ENCODE peak calls at places on chromosomes 3 and 15, in ten cellular contexts. L is BE2C; J is heart right ventricle; D is cardiac fibroblast; W is brain microvascular endothelial cell; P is CD8-positive, alpha-beta T cell; K is HCT116; U is GM20000; X is upper lobe of right lung; F is stomach. V is an unnamed sample.

GRCh38 chr3:14266361-14266760 is 87.7 kb downstream of the LSM3 start:
- DNase-seq in L (no peak), J (no peak), D (peak), W (peak), P (no peak), K (no peak), U (no peak), X (no peak), F (no peak), V (no peak)

GRCh38 chr3:163785693-163786092 is 1292.6 kb downstream of the SI start:
- DNase-seq in L (no peak), J (no peak), D (no peak), W (peak), P (no peak), K (peak), U (peak), X (no peak), F (no peak), V (peak)

GRCh38 chr15:25939122-25939521 is 76.0 kb upstream of the ATP10A start:
- DNase-seq in L (no peak), J (no peak), D (no peak), W (no peak), P (no peak), K (no peak), U (peak), X (no peak), F (no peak), V (no peak)

GRCh38 chr3:129485681-129486056 is 42.8 kb upstream of the RHO start:
- DNase-seq in L (no peak), J (peak), D (peak), W (peak), P (no peak), K (no peak), U (no peak), X (peak), F (peak), V (no peak)

GRCh38 chr3:152728346-152728980 is 106.5 kb upstream of the P2RY1 start:
- DNase-seq in L (no peak), J (no peak), D (no peak), W (no peak), P (no peak), K (no peak), U (no peak), X (no peak), F (no peak), V (no peak)

GRCh38 chr3:23592961-23593931 is 212.5 kb upstream of the UBE2E1 start:
- DNase-seq in L (no peak), J (no peak), D (no peak), W (no peak), P (no peak), K (no peak), U (peak), X (no peak), F (no peak), V (no peak)

GRCh38 chr3:41093476-41093875 is 105.8 kb upstream of the CTNNB1 start:
- DNase-seq in L (no peak), J (no peak), D (no peak), W (no peak), P (no peak), K (no peak), U (no peak), X (no peak), F (no peak), V (no peak)

GRCh38 chr3:35778201-35778600 is 138.9 kb downstream of the ARPP21 start:
- DNase-seq in L (peak), J (no peak), D (no peak), W (no peak), P (no peak), K (no peak), U (no peak), X (no peak), F (no peak), V (no peak)

GRCh38 chr3:31219131-31219843 is 313.4 kb upstream of the STT3B start:
- DNase-seq in L (no peak), J (no peak), D (peak), W (peak), P (no peak), K (no peak), U (peak), X (no peak), F (no peak), V (no peak)

GRCh38 chr3:57706462-57706861 is 13.6 kb upstream of the DENND6A start:
- DNase-seq in L (no peak), J (no peak), D (peak), W (peak), P (no peak), K (peak), U (no peak), X (no peak), F (no peak), V (no peak)

GRCh38 chr15:57259511-57260143 is 116.7 kb upstream of the CGNL1 start:
- DNase-seq in L (peak), J (no peak), D (no peak), W (no peak), P (no peak), K (no peak), U (no peak), X (no peak), F (no peak), V (peak)

GRCh38 chr15:70932397-70932796 is 39.8 kb downstream of the LRRC49 start:
- DNase-seq in L (no peak), J (no peak), D (no peak), W (no peak), P (no peak), K (no peak), U (no peak), X (no peak), F (no peak), V (no peak)

GRCh38 chr3:46673151-46674030 is 20.1 kb downstream of the ALS2CL start:
- DNase-seq in L (peak), J (no peak), D (no peak), W (no peak), P (no peak), K (no peak), U (no peak), X (peak), F (no peak), V (no peak)

GRCh38 chr15:69305204-69305931 is 6.7 kb downstream of the PAQR5 start:
- DNase-seq in L (no peak), J (no peak), D (peak), W (peak), P (no peak), K (peak), U (no peak), X (peak), F (no peak), V (no peak)

GRCh38 chr15:33292718-33293307 is 18.0 kb upstream of the RYR3 start:
- DNase-seq in L (peak), J (no peak), D (peak), W (peak), P (peak), K (peak), U (no peak), X (no peak), F (peak), V (peak)

GRCh38 chr15:47384776-47385175 is 332.5 kb upstream of the SEMA6D start:
- DNase-seq in L (no peak), J (no peak), D (no peak), W (no peak), P (no peak), K (no peak), U (no peak), X (no peak), F (no peak), V (no peak)

GRCh38 chr3:55485208-55485791 is 1.8 kb downstream of the WNT5A start:
- DNase-seq in L (peak), J (peak), D (peak), W (peak), P (no peak), K (no peak), U (peak), X (peak), F (peak), V (peak)

GRCh38 chr3:11739123-11739522 is 95.4 kb upstream of the VGLL4 start:
- DNase-seq in L (no peak), J (no peak), D (no peak), W (no peak), P (no peak), K (no peak), U (no peak), X (no peak), F (no peak), V (no peak)

GRCh38 chr15:70195808-70196304 is 98.1 kb upstream of the TLE3 start:
- DNase-seq in L (peak), J (peak), D (peak), W (peak), P (no peak), K (no peak), U (no peak), X (peak), F (peak), V (no peak)

GRCh38 chr3:155334897-155335883 is 41.7 kb upstream of the STRIT1 start:
- DNase-seq in L (peak), J (no peak), D (peak), W (no peak), P (no peak), K (no peak), U (peak), X (no peak), F (no peak), V (no peak)

GRCh38 chr15:48674876-48675275 is 29.4 kb upstream of the FBN1 start:
- DNase-seq in L (no peak), J (no peak), D (peak), W (peak), P (no peak), K (no peak), U (no peak), X (no peak), F (no peak), V (no peak)

GRCh38 chr15:23467110-23467600 is 20.1 kb upstream of the GOLGA6L2 start:
- DNase-seq in L (no peak), J (no peak), D (peak), W (no peak), P (no peak), K (peak), U (peak), X (no peak), F (no peak), V (no peak)

GRCh38 chr3:146375214-146375613 is 94.1 kb downstream of the PLSCR2 start:
- DNase-seq in L (no peak), J (no peak), D (peak), W (no peak), P (no peak), K (no peak), U (no peak), X (no peak), F (no peak), V (no peak)

GRCh38 chr3:184688251-184688851 is 23.5 kb downstream of the MAGEF1 start:
- DNase-seq in L (no peak), J (no peak), D (peak), W (peak), P (no peak), K (no peak), U (no peak), X (no peak), F (no peak), V (no peak)

GRCh38 chr3:79887203-79887602 is 119.4 kb upstream of the ROBO1 start:
- DNase-seq in L (no peak), J (no peak), D (no peak), W (no peak), P (no peak), K (no peak), U (no peak), X (no peak), F (no peak), V (no peak)

GRCh38 chr3:71510485-71510884 is 73.0 kb downstream of the FOXP1 start:
- DNase-seq in L (no peak), J (no peak), D (peak), W (peak), P (no peak), K (no peak), U (no peak), X (no peak), F (no peak), V (no peak)

GRCh38 chr3:187802203-187802927 is 57.1 kb upstream of the BCL6 start:
- DNase-seq in L (no peak), J (no peak), D (no peak), W (no peak), P (no peak), K (no peak), U (no peak), X (no peak), F (no peak), V (no peak)

GRCh38 chr3:186261638-186262037 is 100.4 kb downstream of the DGKG start:
- DNase-seq in L (no peak), J (no peak), D (no peak), W (no peak), P (no peak), K (no peak), U (peak), X (no peak), F (no peak), V (no peak)
- TF ChIP-seq CTCF in L (peak), J (no peak), D (peak), W (peak), P (no peak), K (peak), U (peak), X (no peak), F (no peak), V (peak)

GRCh38 chr15:60620707-60621106 is 141.8 kb upstream of the ICE2 start:
- DNase-seq in L (no peak), J (no peak), D (peak), W (no peak), P (no peak), K (no peak), U (no peak), X (peak), F (no peak), V (no peak)
- TF ChIP-seq CTCF in L (no peak), J (no peak), D (no peak), W (no peak), P (no peak), K (no peak), U (no peak), X (no peak), F (no peak), V (no peak)

GRCh38 chr3:182241196-182241776 is 529.6 kb downstream of the SOX2 start:
- DNase-seq in L (no peak), J (no peak), D (no peak), W (no peak), P (no peak), K (no peak), U (no peak), X (no peak), F (no peak), V (no peak)

GRCh38 chr3:182241777-182242556 is 530.2 kb downstream of the SOX2 start:
- DNase-seq in L (peak), J (peak), D (peak), W (no peak), P (no peak), K (no peak), U (no peak), X (no peak), F (no peak), V (peak)

GRCh38 chr3:182240474-182240873 is 528.7 kb downstream of the SOX2 start:
- DNase-seq in L (no peak), J (no peak), D (no peak), W (no peak), P (no peak), K (no peak), U (no peak), X (no peak), F (no peak), V (no peak)

GRCh38 chr3:182238141-182238540 is 526.4 kb downstream of the SOX2 start:
- DNase-seq in L (no peak), J (peak), D (no peak), W (no peak), P (no peak), K (no peak), U (no peak), X (no peak), F (no peak), V (peak)

DNA sequence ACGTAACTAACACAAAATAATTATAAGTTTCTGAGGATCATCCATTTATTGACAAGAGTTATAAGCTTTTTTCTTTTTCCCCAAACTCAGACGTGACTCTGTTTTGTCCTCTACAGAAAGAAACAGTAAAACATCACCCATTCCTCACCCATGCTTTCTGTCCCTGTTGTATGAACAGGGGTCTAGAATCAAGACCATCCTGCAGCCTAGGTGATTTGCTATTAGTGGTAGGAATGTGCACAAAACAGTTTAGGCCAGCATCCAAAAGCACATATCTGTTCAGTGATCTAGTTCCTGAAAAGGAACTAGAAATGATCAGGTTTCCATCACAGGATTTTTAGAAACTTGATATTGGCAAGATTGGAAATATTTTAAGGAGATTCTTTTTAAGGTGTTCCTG is 527.6 kb downstream of the SOX2 start:
- DNase-seq in L (no peak), J (no peak), D (no peak), W (no peak), P (no peak), K (no peak), U (no peak), X (no peak), F (no peak), V (no peak)
- TF ChIP-seq CTCF in L (peak), J (no peak), D (no peak), W (no peak), P (no peak), K (no peak), U (no peak), X (no peak), F (no peak), V (peak)

GRCh38 chr15:62250978-62251377 is 85.9 kb upstream of the C2CD4B start:
- DNase-seq in L (no peak), J (no peak), D (no peak), W (no peak), P (no peak), K (no peak), U (no peak), X (no peak), F (no peak), V (no peak)

GRCh38 chr15:62250176-62250575 is 85.1 kb upstream of the C2CD4B start:
- DNase-seq in L (no peak), J (no peak), D (no peak), W (no peak), P (no peak), K (no peak), U (no peak), X (no peak), F (no peak), V (no peak)

GRCh38 chr15:62257991-62258390 is 92.9 kb upstream of the C2CD4B start:
- DNase-seq in L (no peak), J (no peak), D (no peak), W (no peak), P (no peak), K (no peak), U (no peak), X (no peak), F (no peak), V (no peak)

GRCh38 chr15:62254137-62254934 is 89.3 kb upstream of the C2CD4B start:
- DNase-seq in L (peak), J (peak), D (peak), W (peak), P (peak), K (peak), U (peak), X (peak), F (peak), V (peak)

GRCh38 chr15:62253294-62253693 is 88.2 kb upstream of the C2CD4B start:
- DNase-seq in L (peak), J (no peak), D (peak), W (no peak), P (no peak), K (no peak), U (no peak), X (no peak), F (no peak), V (no peak)
- TF ChIP-seq CTCF in L (peak), J (peak), D (peak), W (no peak), P (no peak), K (no peak), U (no peak), X (no peak), F (no peak), V (no peak)

DNA sequence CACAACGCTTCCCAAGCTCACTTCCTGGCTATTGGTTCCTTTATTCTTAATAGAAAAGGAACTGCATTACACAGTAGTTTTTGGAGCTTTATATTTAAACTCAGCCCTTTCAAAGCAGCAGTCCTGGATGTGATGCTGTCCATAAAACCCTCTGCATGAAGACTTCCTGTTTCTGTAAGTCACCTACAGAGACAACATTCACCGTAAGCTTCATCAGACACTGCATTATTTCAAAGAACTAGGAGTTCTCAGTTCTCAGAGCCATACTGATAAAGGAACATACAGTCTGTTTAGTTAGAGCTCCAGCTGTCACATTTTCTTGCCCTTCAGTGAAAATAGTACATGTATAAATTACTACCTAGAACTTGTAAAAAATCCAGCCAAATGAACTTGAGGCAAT is 81.4 kb downstream of the CSNK1G1 start:
- DNase-seq in L (no peak), J (no peak), D (no peak), W (no peak), P (no peak), K (no peak), U (peak), X (no peak), F (no peak), V (no peak)
- TF ChIP-seq CTCF in L (no peak), J (no peak), D (no peak), W (no peak), P (no peak), K (no peak), U (no peak), X (no peak), F (no peak), V (no peak)

GRCh38 chr3:59607628-59608027 is 557.8 kb upstream of the CFAP20DC start:
- DNase-seq in L (no peak), J (no peak), D (peak), W (no peak), P (no peak), K (peak), U (no peak), X (no peak), F (no peak), V (no peak)
- TF ChIP-seq CTCF in L (peak), J (peak), D (no peak), W (peak), P (no peak), K (peak), U (no peak), X (peak), F (no peak), V (no peak)

DNA sequence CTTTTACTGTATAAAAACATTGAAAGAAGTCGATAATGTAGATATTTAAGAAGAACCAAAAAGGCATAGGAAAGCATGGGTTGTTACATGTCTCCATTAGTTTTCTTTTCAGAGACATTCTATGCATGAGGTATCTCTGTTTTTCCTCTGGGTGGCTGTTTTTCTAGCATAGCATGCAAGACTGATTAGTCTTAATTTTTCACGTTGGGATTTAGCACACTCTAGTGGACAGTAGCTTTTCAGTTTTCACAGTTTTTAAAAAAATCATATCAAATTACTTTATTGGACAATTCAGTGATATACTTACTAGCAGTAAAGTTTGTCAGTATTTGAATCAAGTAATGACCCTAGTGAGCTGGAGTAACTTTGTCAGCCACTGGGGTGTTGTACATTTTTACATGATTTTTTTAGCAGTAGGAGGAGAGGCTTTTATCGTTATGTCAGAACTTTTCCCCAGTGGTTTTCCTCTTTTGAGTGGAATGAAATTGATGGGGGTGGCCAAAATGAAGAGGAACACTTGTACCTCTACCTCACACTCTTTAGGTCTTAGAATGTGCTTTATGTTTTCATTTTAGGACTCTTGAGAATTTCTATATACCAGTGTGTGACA is 57.2 kb downstream of the SEC22A start:
- DNase-seq in L (no peak), J (no peak), D (peak), W (peak), P (no peak), K (peak), U (no peak), X (no peak), F (no peak), V (no peak)
- TF ChIP-seq CTCF in L (peak), J (peak), D (peak), W (peak), P (peak), K (peak), U (no peak), X (peak), F (peak), V (peak)

DNA sequence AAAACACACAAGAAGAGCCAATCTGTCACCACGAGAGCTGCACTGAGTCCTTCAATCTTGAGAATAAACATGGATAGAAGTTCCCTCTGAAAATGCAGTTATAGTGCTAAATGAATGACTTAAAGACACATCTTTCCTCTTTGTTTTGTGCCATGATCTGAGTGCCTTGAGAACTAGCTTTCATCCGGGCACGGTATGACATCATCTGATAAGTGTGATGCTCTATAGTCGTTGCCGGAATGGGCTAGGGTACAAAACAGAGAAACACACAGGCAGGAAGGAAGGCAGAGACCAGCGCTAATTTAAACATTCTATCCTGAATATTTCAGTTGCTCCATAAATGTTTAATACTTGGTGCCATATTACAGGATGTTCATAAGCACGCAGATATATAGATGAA is 146.5 kb downstream of the TNIK start:
- DNase-seq in L (no peak), J (no peak), D (no peak), W (no peak), P (no peak), K (no peak), U (no peak), X (no peak), F (no peak), V (no peak)
- TF ChIP-seq CTCF in L (no peak), J (no peak), D (no peak), W (no peak), P (no peak), K (no peak), U (no peak), X (no peak), F (no peak), V (no peak)

GRCh38 chr3:168511428-168512014 is 415.8 kb upstream of the GOLIM4 start:
- DNase-seq in L (no peak), J (no peak), D (peak), W (peak), P (no peak), K (no peak), U (peak), X (no peak), F (no peak), V (no peak)
- TF ChIP-seq CTCF in L (peak), J (peak), D (peak), W (peak), P (no peak), K (peak), U (peak), X (peak), F (peak), V (peak)